ENCODE peak calls at places on chromosomes 16 and 17, in four cellular contexts. R, I, F and D are unnamed samples.

GRCh38 chr16:27514806-27515205 is 34.9 kb downstream of the GTF3C1 start:
- DNase-seq in R (no peak), I (no peak), F (no peak), D (no peak)

GRCh38 chr16:55056585-55057520 is 126.2 kb downstream of the IRX5 start:
- DNase-seq in R (no peak), I (no peak), F (peak), D (no peak)

GRCh38 chr17:44977740-44978584 is 9.9 kb upstream of the C1QL1 start:
- DNase-seq in R (no peak), I (no peak), F (no peak), D (no peak)

GRCh38 chr17:48850792-48851325 is 20.0 kb downstream of the CALCOCO2 start:
- DNase-seq in R (no peak), I (no peak), F (no peak), D (no peak)

GRCh38 chr17:62627904-62628603 is 584 bp downstream of the MRC2 start:
- DNase-seq in R (peak), I (no peak), F (peak), D (no peak)

GRCh38 chr16:49593423-49594040 is 219.9 kb downstream of the C16orf78 start:
- DNase-seq in R (no peak), I (no peak), F (no peak), D (peak)

GRCh38 chr17:30969989-30970680 is 704 bp upstream of the RNF135 start:
- DNase-seq in R (no peak), I (no peak), F (no peak), D (no peak)

GRCh38 chr17:62822080-62822904 is 14.2 kb upstream of the MARCHF10 start:
- DNase-seq in R (no peak), I (peak), F (no peak), D (no peak)

GRCh38 chr16:4060823-4061222 is 55.4 kb downstream of the ADCY9 start:
- DNase-seq in R (no peak), I (no peak), F (no peak), D (no peak)

GRCh38 chr16:75550211-75550662 is 5.8 kb downstream of the TMEM231 start:
- DNase-seq in R (no peak), I (peak), F (peak), D (no peak)
- TF ChIP-seq RNF2 in R (no peak), I (no peak), F (no peak), D (no peak)

GRCh38 chr17:7080445-7081041 is 492 bp upstream of the CLEC10A start:
- DNase-seq in R (no peak), I (no peak), F (no peak), D (no peak)
- TF ChIP-seq RNF2 in R (no peak), I (no peak), F (no peak), D (no peak)

GRCh38 chr16:17362191-17362590 is 108.6 kb downstream of the XYLT1 start:
- DNase-seq in R (no peak), I (no peak), F (no peak), D (no peak)

GRCh38 chr16:17358846-17359245 is 111.9 kb downstream of the XYLT1 start:
- DNase-seq in R (no peak), I (no peak), F (no peak), D (no peak)

GRCh38 chr16:17359778-17360177 is 111.0 kb downstream of the XYLT1 start:
- DNase-seq in R (no peak), I (no peak), F (no peak), D (no peak)

GRCh38 chr16:17362946-17363345 is 107.8 kb downstream of the XYLT1 start:
- DNase-seq in R (no peak), I (no peak), F (no peak), D (no peak)

GRCh38 chr16:17360810-17361209 is 110.0 kb downstream of the XYLT1 start:
- DNase-seq in R (no peak), I (no peak), F (no peak), D (no peak)
- TF ChIP-seq RNF2 in R (no peak), I (no peak), F (no peak), D (no peak)

DNA sequence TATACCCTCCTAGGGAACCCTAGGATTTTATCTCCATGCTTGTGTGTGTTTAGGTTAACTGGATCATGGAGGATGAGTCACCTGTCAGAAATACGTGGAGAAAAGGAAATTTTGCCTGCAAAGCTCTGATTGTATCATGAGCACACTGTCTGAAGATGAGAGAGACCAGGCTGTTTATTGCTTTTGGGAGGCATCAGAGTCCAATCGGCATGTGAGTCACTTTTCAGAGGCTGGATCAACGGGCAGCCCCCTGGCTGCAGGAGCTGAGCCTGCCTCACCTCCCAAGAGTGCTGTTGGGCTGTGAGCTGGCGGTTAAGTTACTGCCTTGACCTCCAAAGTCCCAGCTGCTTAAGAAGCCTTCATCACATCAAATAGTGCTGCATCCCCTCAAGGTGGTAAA is 41.5 kb upstream of the MED9 start:
- DNase-seq in R (no peak), I (peak), F (peak), D (no peak)
- TF ChIP-seq RNF2 in R (no peak), I (no peak), F (no peak), D (no peak)

DNA sequence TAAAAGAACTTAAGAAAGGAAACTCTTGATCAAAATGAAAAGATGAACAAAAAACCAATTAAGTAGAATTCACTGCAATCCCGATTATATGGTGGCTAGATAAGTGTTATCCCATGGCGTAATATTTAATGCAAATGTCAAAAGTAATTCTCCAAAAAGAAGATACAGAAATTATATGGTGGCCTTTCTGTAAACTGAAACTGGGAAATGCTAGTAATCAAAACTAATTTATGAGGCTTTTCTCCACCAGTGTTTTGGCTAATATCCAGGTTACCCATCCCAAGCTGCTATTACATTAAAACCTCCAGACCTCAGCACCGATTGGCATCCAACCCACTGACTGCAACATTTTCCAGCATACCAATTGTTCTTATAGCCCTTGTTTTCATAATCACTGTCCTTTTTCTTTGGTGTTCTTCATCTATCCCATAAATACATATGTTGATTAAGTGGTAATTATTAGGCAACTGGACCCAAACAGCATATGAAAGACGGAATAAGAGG is 77.2 kb upstream of the TNRC6A start:
- DNase-seq in R (no peak), I (no peak), F (no peak), D (no peak)
- TF ChIP-seq RNF2 in R (no peak), I (no peak), F (no peak), D (no peak)

GRCh38 chr16:22635801-22636200 is 125.1 kb downstream of the NPIPB5 start:
- DNase-seq in R (no peak), I (no peak), F (no peak), D (no peak)

GRCh38 chr16:22633794-22634193 is 123.1 kb downstream of the NPIPB5 start:
- DNase-seq in R (no peak), I (no peak), F (no peak), D (no peak)

GRCh38 chr16:22634913-22635312 is 124.2 kb downstream of the NPIPB5 start:
- DNase-seq in R (no peak), I (no peak), F (no peak), D (peak)

GRCh38 chr16:22633280-22633679 is 122.6 kb downstream of the NPIPB5 start:
- DNase-seq in R (no peak), I (no peak), F (no peak), D (no peak)

DNA sequence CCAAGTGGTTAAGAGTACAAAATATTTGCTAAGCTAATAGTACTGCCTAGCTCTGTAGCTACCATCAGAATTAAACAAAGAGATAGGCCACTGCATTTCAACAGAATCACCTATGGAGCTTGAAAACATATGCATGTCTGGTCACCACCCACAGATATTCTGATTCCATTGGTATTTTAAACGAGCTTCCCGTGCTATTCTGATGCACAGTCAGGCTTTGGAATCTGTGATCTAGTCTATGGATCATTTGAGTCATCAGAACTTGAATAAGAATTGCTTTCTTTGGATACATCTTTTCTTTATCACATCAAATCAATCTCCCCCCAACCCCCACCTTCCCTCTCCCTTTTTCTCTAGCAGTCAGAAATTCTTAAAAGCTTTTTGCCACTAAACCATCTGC is 124.7 kb downstream of the NPIPB5 start:
- DNase-seq in R (no peak), I (no peak), F (no peak), D (no peak)
- TF ChIP-seq RNF2 in R (no peak), I (no peak), F (no peak), D (no peak)

DNA sequence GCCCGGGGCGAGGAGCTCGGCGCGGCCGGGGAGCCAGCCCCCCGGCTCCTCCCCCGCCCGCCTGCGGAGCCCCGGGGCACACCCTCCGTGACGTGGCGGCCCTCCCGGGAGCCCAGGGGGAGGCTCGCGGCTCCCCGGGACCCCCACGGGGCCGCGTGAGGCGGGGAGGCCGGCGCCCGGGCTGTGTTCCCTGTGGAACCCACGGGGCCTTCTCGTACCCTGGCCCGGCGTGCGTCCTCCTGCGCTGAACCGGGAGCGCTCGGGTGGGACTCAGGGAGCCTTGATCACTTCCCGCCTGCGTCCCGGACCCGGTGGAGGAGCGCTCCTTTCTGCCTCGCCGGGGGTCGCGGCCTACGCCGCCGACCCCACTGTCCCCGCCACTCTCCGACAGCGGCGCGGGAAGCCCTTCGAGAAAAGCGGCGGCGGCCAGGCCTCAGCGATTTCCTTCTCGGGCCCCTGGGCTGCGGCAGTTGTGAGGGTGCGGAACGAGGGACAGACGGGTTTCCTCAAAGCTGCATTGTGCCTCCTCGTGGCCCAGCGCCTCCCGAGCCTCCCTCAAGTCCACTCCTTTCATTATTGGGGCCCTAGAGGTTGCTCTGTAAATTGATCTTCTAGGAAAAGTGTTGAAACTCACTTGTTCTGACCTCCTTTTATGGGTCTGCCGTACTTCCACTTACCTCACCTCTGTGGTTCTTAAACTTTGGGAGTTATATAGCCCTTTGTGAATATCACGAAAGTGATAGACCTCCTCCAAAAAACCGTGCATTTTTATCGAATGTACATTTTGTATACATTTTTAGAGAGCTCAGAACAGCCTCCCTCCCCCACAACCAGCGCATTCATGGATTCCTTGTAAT is 597 bp downstream of the LIG3 start:
- DNase-seq in R (peak), I (peak), F (peak), D (no peak)
- TF ChIP-seq RNF2 in R (peak), I (no peak), F (no peak), D (no peak)

GRCh38 chr16:64989050-64989449 is 132.8 kb downstream of the CDH11 start:
- DNase-seq in R (no peak), I (no peak), F (no peak), D (no peak)

GRCh38 chr16:64993464-64993863 is 128.4 kb downstream of the CDH11 start:
- DNase-seq in R (no peak), I (no peak), F (no peak), D (no peak)

GRCh38 chr16:64991011-64991410 is 130.9 kb downstream of the CDH11 start:
- DNase-seq in R (no peak), I (no peak), F (no peak), D (no peak)

DNA sequence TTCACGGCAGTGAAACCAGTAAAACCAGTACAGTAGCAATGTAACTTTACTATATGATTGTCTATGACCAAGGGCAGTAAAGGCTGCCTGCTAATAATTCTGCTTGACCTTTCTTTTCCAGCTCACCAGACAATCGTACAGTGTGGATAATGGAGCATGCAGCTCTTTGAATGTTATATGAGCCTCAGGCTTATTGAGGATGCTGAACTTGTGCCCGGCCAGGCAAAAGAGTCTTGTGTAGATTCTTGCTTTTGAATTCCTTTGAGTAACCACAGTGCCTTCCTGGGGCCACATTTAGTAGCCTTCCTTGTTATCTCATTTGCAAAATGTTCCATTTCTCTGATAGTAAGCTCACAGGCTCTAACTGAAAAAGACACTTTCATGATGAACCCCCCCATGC is 131.8 kb downstream of the CDH11 start:
- DNase-seq in R (no peak), I (no peak), F (no peak), D (no peak)
- TF ChIP-seq RNF2 in R (no peak), I (no peak), F (no peak), D (no peak)

GRCh38 chr16:74698220-74698619 is 2.4 kb downstream of the MLKL start:
- DNase-seq in R (no peak), I (no peak), F (no peak), D (no peak)
- TF ChIP-seq RNF2 in R (no peak), I (no peak), F (no peak), D (no peak)